ENCODE peak calls at places on chromosomes 11 and 22, in seven cellular contexts. T is stimulated activated CD4-positive, alpha-beta T cell treated with anti-CD3 and anti-CD28 coated beads, TNF-alpha, amount 100 ng/mL, for 4 hours; M is occipital lobe; K is T follicular helper cell; G is AG04450; R is progenitor cell of endocrine pancreas; I is T-cell. U is an unnamed sample.

GRCh38 chr11:69939551-69940245 is 120.5 kb upstream of the FGF3 start:
- DNase-seq in T (no peak), M (no peak), K (no peak), G (no peak), R (no peak), I (no peak), U (no peak)

GRCh38 chr11:128840137-128840536 is 27.0 kb downstream of the KCNJ1 start:
- DNase-seq in T (no peak), M (no peak), K (peak), G (no peak), R (no peak), I (no peak), U (no peak)

GRCh38 chr11:19405966-19406365 is 165.2 kb upstream of the E2F8 start:
- DNase-seq in T (no peak), M (no peak), K (no peak), G (no peak), R (no peak), I (no peak), U (no peak)

GRCh38 chr22:38240734-38241252 is 32.0 kb downstream of the TMEM184B start:
- DNase-seq in T (no peak), M (peak), K (no peak), G (peak), R (no peak), I (no peak), U (peak)

GRCh38 chr11:127063191-127063590 is 62.6 kb upstream of the KIRREL3 start:
- DNase-seq in T (no peak), M (no peak), K (no peak), G (no peak), R (no peak), I (no peak), U (no peak)

GRCh38 chr11:16986434-16987204 is 27.6 kb downstream of the PLEKHA7 start:
- DNase-seq in T (no peak), M (no peak), K (no peak), G (no peak), R (no peak), I (peak), U (peak)

GRCh38 chr11:14052198-14052597 is 89.7 kb downstream of the SPON1 start:
- DNase-seq in T (no peak), M (no peak), K (no peak), G (no peak), R (no peak), I (no peak), U (no peak)

GRCh38 chr22:24183321-24184031 is 2.2 kb downstream of the SUSD2 start:
- DNase-seq in T (no peak), M (no peak), K (no peak), G (no peak), R (no peak), I (no peak), U (no peak)

GRCh38 chr22:46066691-46067090 is 83.6 kb upstream of the PPARA start:
- DNase-seq in T (no peak), M (no peak), K (no peak), G (no peak), R (no peak), I (no peak), U (no peak)

GRCh38 chr11:17148536-17148935 is 59.2 kb downstream of the PIK3C2A start:
- DNase-seq in T (no peak), M (no peak), K (no peak), G (no peak), R (no peak), I (no peak), U (no peak)

GRCh38 chr11:2929511-2929879 is 275 bp upstream of the PHLDA2 start:
- DNase-seq in T (peak), M (no peak), K (no peak), G (no peak), R (no peak), I (no peak), U (no peak)

GRCh38 chr11:118202599-118203422 is 22.0 kb downstream of the JAML start:
- DNase-seq in T (no peak), M (no peak), K (no peak), G (no peak), R (no peak), I (peak), U (no peak)

GRCh38 chr11:125165111-125165663 is 636 bp downstream of the PKNOX2 start:
- DNase-seq in T (no peak), M (no peak), K (no peak), G (no peak), R (peak), I (no peak), U (peak)

GRCh38 chr22:19843107-19843856 is 11.4 kb downstream of the GNB1L start:
- DNase-seq in T (no peak), M (no peak), K (no peak), G (no peak), R (no peak), I (no peak), U (no peak)

GRCh38 chr22:43343262-43343988 is at the start of gene SCUBE1:
- DNase-seq in T (peak), M (no peak), K (peak), G (no peak), R (peak), I (peak), U (peak)

GRCh38 chr11:13487661-13488030 is 8.2 kb downstream of the PTH start:
- DNase-seq in T (no peak), M (no peak), K (no peak), G (no peak), R (no peak), I (no peak), U (peak)

GRCh38 chr11:112267188-112267591 is 6.5 kb upstream of the PLET1 start:
- DNase-seq in T (no peak), M (no peak), K (no peak), G (no peak), R (no peak), I (no peak), U (no peak)

GRCh38 chr22:30694171-30694637 is 470 bp upstream of the OSBP2 start:
- DNase-seq in T (peak), M (peak), K (peak), G (peak), R (peak), I (peak), U (peak)

GRCh38 chr11:113241190-113242051 is 73.0 kb upstream of the TTC12 start:
- DNase-seq in T (no peak), M (no peak), K (no peak), G (no peak), R (no peak), I (no peak), U (no peak)

GRCh38 chr11:128837627-128838026 is 29.5 kb downstream of the KCNJ1 start:
- DNase-seq in T (no peak), M (no peak), K (no peak), G (no peak), R (no peak), I (no peak), U (no peak)

GRCh38 chr11:106424111-106424510 is 346.6 kb downstream of the AASDHPPT start:
- DNase-seq in T (no peak), M (no peak), K (no peak), G (peak), R (no peak), I (no peak), U (no peak)

GRCh38 chr11:61254403-61255025 is 13.5 kb downstream of the PGA5 start:
- DNase-seq in T (peak), M (no peak), K (peak), G (peak), R (peak), I (peak), U (peak)

GRCh38 chr11:44964526-44965209 is 14.0 kb upstream of the TP53I11 start:
- DNase-seq in T (no peak), M (no peak), K (no peak), G (no peak), R (no peak), I (no peak), U (no peak)

GRCh38 chr11:567036-567628 is 6.4 kb downstream of the RASSF7 start:
- DNase-seq in T (no peak), M (no peak), K (no peak), G (no peak), R (no peak), I (no peak), U (peak)

GRCh38 chr11:7531011-7531410 is 17.2 kb downstream of the PPFIBP2 start:
- DNase-seq in T (no peak), M (no peak), K (no peak), G (no peak), R (no peak), I (no peak), U (no peak)

GRCh38 chr11:64384981-64385952 is 26.3 kb downstream of the RPS6KA4 start:
- DNase-seq in T (no peak), M (peak), K (no peak), G (no peak), R (no peak), I (no peak), U (peak)

GRCh38 chr22:49666146-49666809 is 161.4 kb downstream of the BRD1 start:
- DNase-seq in T (no peak), M (no peak), K (no peak), G (no peak), R (no peak), I (no peak), U (peak)

GRCh38 chr22:17077255-17077654 is 7.5 kb upstream of the IL17RA start:
- DNase-seq in T (no peak), M (no peak), K (no peak), G (peak), R (no peak), I (no peak), U (no peak)

GRCh38 chr11:126700773-126701554 is 299.6 kb downstream of the KIRREL3 start:
- DNase-seq in T (no peak), M (no peak), K (no peak), G (no peak), R (no peak), I (no peak), U (no peak)

GRCh38 chr22:30575859-30576258 is 1.4 kb upstream of the GAL3ST1 start:
- DNase-seq in T (no peak), M (no peak), K (no peak), G (no peak), R (no peak), I (no peak), U (no peak)

GRCh38 chr11:133530501-133530835 is 1.8 kb downstream of the OPCML start:
- DNase-seq in T (no peak), M (no peak), K (no peak), G (no peak), R (no peak), I (no peak), U (peak)